ENCODE peak calls at places on chromosomes 5 and 9, in nine cellular contexts. D is MM.1S; H is ovary; F is psoas muscle; S is uterus; Q is right lobe of liver; W is prostate gland; O is CD8-positive, alpha-beta T cell; T is fibroblast of lung. P is an unnamed sample.

GRCh38 chr9:13524245-13524644 is 244.8 kb upstream of the MPDZ start:
- DNase-seq in H (no peak), Q (no peak), O (no peak), F (no peak), D (no peak), T (peak; percentile 63), S (no peak), W (no peak), P (no peak)

GRCh38 chr9:114405294-114406034 is 17.7 kb upstream of the AKNA start:
- DNase-seq in T (peak; percentile 61), Q (peak; percentile 78), D (peak; percentile 71), H (peak; percentile 80), O (peak; percentile 71), S (peak; percentile 85), F (peak; percentile 80), W (peak; percentile 73), P (no peak)

GRCh38 chr5:53206562-53206961 is 97.0 kb upstream of the MOCS2 start:
- DNase-seq in F (no peak), D (no peak), S (no peak), O (no peak), T (no peak), W (no peak), H (no peak), Q (no peak), P (no peak)

GRCh38 chr9:109791747-109792146 is 11.7 kb downstream of the PALM2AKAP2 start:
- DNase-seq in W (no peak), O (no peak), Q (no peak), S (no peak), H (no peak), D (no peak), T (no peak), F (no peak), P (no peak)

GRCh38 chr5:127353761-127354160 is 63.2 kb downstream of the MEGF10 start:
- DNase-seq in S (no peak), D (no peak), Q (no peak), H (no peak), T (peak; percentile 7), O (no peak), F (no peak), W (no peak), P (no peak)

GRCh38 chr9:137294091-137294683 is 7.9 kb downstream of the NRARP start:
- DNase-seq in O (no peak), S (no peak), W (no peak), Q (no peak), F (no peak), D (peak; percentile 29), H (no peak), T (peak; percentile 42), P (no peak)

GRCh38 chr9:99607852-99608448 is 213.7 kb upstream of the NR4A3 start:
- DNase-seq in W (no peak), S (no peak), F (no peak), D (no peak), T (peak; percentile 3), Q (no peak), H (no peak), O (no peak), P (no peak)

GRCh38 chr5:66863343-66864170 is 267.4 kb downstream of the MAST4 start:
- DNase-seq in F (no peak), W (no peak), S (no peak), Q (no peak), D (no peak), O (no peak), H (no peak), T (peak; percentile 30), P (no peak)

DNA sequence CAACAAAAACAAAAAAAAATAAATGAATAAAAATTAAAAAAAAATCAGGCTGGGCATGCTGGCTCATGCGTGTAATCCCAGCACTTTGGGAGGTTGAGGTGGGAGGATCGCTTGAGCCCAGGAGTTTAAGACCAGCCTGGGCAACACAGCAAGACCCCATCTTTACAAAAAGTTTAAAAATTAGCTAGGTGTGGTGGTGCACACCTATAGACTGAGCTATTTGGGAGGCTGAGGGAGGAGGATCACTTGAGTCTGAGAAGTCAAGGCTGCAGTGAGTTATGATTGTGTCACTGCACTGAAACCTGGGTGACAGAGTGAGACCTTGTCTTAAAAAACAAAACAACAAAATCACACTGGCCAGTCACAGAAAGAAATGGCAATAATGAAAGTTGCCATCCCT is 3.4 kb upstream of the CNTRL start:
- DNase-seq in T (no peak), O (no peak), H (no peak), Q (no peak), D (peak; percentile 36), W (no peak), S (no peak), F (no peak), P (no peak)
- H3K4me3 ChIP-seq in T (peak overlapping the region; percentile 89), O (peak overlapping the region; percentile 56), H (peak overlapping the region; percentile 25), Q (peak overlapping the region; percentile 46), D (peak overlapping the region; percentile 59), W (peak overlapping the region; percentile 8), S (peak overlapping the region; percentile 21), F (peak overlapping the region; percentile 50), P (no peak overlapping the region)

DNA sequence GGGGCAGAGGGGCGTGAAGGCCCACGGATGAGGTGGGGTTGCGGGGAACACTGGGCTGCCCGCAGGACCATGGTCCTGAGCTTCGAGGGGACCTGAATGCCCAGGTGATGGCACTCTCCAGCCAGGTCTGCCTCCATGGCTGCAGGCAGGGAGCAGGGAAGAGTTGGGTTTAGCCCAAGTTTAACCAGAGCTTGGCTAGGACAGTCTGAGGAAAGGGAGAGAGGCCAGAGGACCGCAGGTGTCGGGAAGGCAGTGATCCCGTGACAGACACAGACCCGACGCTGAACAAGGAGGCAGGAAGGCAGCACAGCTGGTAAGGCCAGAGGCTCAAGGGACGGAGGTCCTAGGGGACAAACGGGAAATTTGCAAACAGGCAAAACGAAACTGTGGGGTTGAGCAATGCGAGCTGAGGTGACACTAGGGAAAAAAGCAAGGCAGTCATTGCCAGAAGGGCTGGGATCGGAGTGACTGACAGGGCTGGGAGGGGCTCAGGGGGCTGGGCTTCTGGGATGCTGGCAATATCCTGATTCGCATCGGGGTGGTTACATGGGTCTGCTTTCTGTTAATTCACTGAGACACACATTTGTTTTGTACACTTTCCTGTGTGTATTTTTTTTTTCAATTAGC is 25.0 kb downstream of the ARPC5L start:
- DNase-seq in O (no peak), T (no peak), W (no peak), D (no peak), S (no peak), H (no peak), Q (no peak), F (peak; percentile 72), P (no peak)
- TF ChIP-seq CTCF in O (no peak), T (no peak), W (no peak), D (no peak), S (no peak), H (no peak), Q (no peak), F (no peak), P (no peak)

DNA sequence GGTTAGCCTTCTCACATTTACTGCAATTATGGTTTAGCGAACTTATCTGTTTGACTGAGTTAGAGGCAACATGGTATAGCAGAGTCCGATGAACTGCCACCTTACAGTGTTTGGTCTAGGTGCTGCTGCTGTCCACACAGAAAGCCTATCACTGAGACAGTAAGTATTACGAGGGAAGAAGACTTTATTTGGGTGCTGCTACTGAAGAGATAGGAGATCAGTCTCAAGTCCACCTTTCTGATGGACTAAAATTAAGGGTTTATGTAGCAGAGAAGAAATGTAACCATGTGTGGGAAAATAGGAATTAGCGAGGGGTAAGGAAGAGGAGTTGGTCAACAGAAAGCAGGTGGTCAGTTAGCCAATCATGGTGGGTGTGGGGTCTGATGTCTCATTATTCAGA is 109.7 kb downstream of the ZSWIM6 start:
- DNase-seq in Q (no peak), T (no peak), D (no peak), H (no peak), F (no peak), W (no peak), S (no peak), O (no peak), P (no peak)
- H3K36me3 ChIP-seq in Q (no peaks in the 10 kb centered on the region), T (no peaks in the 10 kb centered on the region), D (no peaks in the 10 kb centered on the region), H (no peaks in the 10 kb centered on the region), F (no peaks in the 10 kb centered on the region), W (no peaks in the 10 kb centered on the region), S (no peaks in the 10 kb centered on the region), O (no peaks in the 10 kb centered on the region), P (no peaks in the 10 kb centered on the region)

DNA sequence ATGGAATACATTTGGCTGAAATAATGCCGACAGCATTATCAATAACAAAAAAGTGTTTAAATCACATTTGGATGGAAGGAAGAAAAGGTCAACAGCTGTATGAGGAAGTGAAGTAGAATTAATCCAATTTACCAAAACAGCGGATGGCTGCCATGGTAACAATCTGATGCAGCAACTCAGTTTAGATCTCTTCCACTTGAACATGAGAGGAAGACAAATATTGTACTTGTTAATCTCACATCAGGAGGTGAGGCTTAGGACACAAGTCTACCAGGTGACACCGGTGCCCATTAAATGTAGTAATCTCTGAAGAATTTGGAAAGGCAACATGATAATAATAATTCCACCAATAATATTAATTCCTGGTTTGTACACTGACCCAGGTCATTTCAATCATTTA is 2.4 kb downstream of the RASEF start:
- DNase-seq in T (no peak), Q (no peak), H (no peak), F (no peak), O (no peak), D (no peak), W (no peak), S (no peak), P (no peak)
- H3K4me3 ChIP-seq in T (no peak overlapping the region), Q (no peak overlapping the region), H (no peak overlapping the region), F (no peak overlapping the region), O (no peak overlapping the region), D (no peak overlapping the region), W (peak overlapping the region; percentile 63), S (no peak overlapping the region), P (no peak overlapping the region)

GRCh38 chr5:23352437-23352836 is 155.0 kb upstream of the PRDM9 start:
- DNase-seq in D (no peak), O (no peak), S (no peak), T (no peak), W (no peak), H (no peak), F (no peak), Q (no peak), P (no peak)
- TF ChIP-seq CTCF in D (no peak), O (no peak), S (no peak), T (peak; percentile 16), W (no peak), H (no peak), F (peak; percentile 30), Q (peak; percentile 70), P (peak; percentile 23)

GRCh38 chr5:179901462-179901861 is 6.2 kb downstream of the TBC1D9B start:
- DNase-seq in S (no peak), W (no peak), T (no peak), O (no peak), Q (peak; percentile 3), D (no peak), H (no peak), F (no peak), P (no peak)
- H3K36me3 ChIP-seq in S (no peaks in the 10 kb centered on the region), W (no peaks in the 10 kb centered on the region), T (peaks cover 17% of the 10 kb centered on the region), O (peaks cover 6% of the 10 kb centered on the region), Q (peaks cover 14% of the 10 kb centered on the region), D (peaks cover 5% of the 10 kb centered on the region), H (no peaks in the 10 kb centered on the region), F (peaks cover 74% of the 10 kb centered on the region), P (peaks cover 7% of the 10 kb centered on the region)

GRCh38 chr5:78662323-78662722 is 13.8 kb upstream of the LHFPL2 start:
- DNase-seq in T (no peak), F (no peak), S (no peak), Q (no peak), W (no peak), O (no peak), H (no peak), D (no peak), P (no peak)
- H3K4me3 ChIP-seq in T (no peak overlapping the region), F (no peak overlapping the region), S (no peak overlapping the region), Q (no peak overlapping the region), W (no peak overlapping the region), O (no peak overlapping the region), H (no peak overlapping the region), D (no peak overlapping the region), P (no peak overlapping the region)